ENCODE peak calls at places on chromosomes 3 and 15, in eight cellular contexts. N, F, D, H, L, Q, A and Z are unnamed samples. For H3K9me3, the result is how much of the 10 kb centered on the place peaks cover.

GRCh38 chr3:134794950-134795775 is at the start of gene EPHB1:
- DNase-seq in Q (peak), H (peak), A (peak), D (peak), F (peak), N (peak), L (peak), Z (peak)

GRCh38 chr3:151446002-151446340 is 14.9 kb downstream of the IGSF10 start:
- DNase-seq in A (no peak), D (no peak), F (no peak), L (no peak), H (no peak), N (no peak), Q (no peak), Z (no peak)

GRCh38 chr3:59386165-59386564 is 336.3 kb upstream of the CFAP20DC start:
- DNase-seq in N (no peak), L (no peak), H (no peak), Q (no peak), A (no peak), F (no peak), D (no peak), Z (no peak)

GRCh38 chr3:100226712-100227429 is 33.9 kb upstream of the TBC1D23 start:
- DNase-seq in L (no peak), A (no peak), H (no peak), D (no peak), Q (no peak), F (no peak), N (no peak), Z (no peak)

GRCh38 chr3:22971497-22971896 is 231.6 kb upstream of the UBE2E2 start:
- DNase-seq in H (no peak), A (no peak), N (no peak), Q (no peak), F (no peak), L (no peak), D (no peak), Z (no peak)

GRCh38 chr15:41992803-41993190 is 20.4 kb upstream of the EHD4 start:
- DNase-seq in L (no peak), N (no peak), F (no peak), Q (no peak), D (no peak), H (no peak), A (no peak), Z (no peak)

GRCh38 chr3:8990266-8991215 is 27.3 kb upstream of the RAD18 start:
- DNase-seq in N (peak), F (no peak), H (no peak), D (no peak), L (no peak), Q (no peak), A (no peak), Z (peak)

GRCh38 chr3:56125358-56126005 is 342.8 kb downstream of the ERC2 start:
- DNase-seq in L (peak), N (no peak), D (peak), F (no peak), H (peak), A (no peak), Q (no peak), Z (no peak)

GRCh38 chr15:61871926-61872522 is 188.2 kb downstream of the VPS13C start:
- DNase-seq in Q (no peak), A (no peak), N (no peak), H (no peak), D (peak), L (no peak), F (no peak), Z (no peak)

GRCh38 chr3:12751548-12751947 is 7.5 kb downstream of the TMEM40 start:
- DNase-seq in Q (no peak), D (peak), H (no peak), F (no peak), L (no peak), A (no peak), N (no peak), Z (no peak)

GRCh38 chr3:114886945-114887344 is 260.1 kb downstream of the ZBTB20 start:
- DNase-seq in F (no peak), Q (no peak), N (no peak), A (no peak), L (no peak), H (no peak), D (no peak), Z (no peak)

GRCh38 chr3:37417297-37418082 is 243.1 kb upstream of the LRRFIP2 start:
- DNase-seq in L (no peak), F (no peak), H (no peak), A (no peak), Q (no peak), N (no peak), D (no peak), Z (no peak)

GRCh38 chr3:177777699-177778098 is 580.4 kb upstream of the TBL1XR1 start:
- DNase-seq in H (no peak), N (peak), Q (peak), L (peak), F (peak), A (peak), D (peak), Z (peak)

GRCh38 chr3:12512534-12513101 is 28.3 kb downstream of the TSEN2 start:
- DNase-seq in L (no peak), H (no peak), F (no peak), Q (no peak), A (no peak), D (no peak), N (no peak), Z (no peak)

GRCh38 chr3:78244136-78244535 is 1204.2 kb downstream of the ROBO2 start:
- DNase-seq in L (no peak), N (no peak), Q (no peak), A (no peak), H (no peak), D (no peak), F (no peak), Z (no peak)

GRCh38 chr3:65019412-65020093 is 331.8 kb upstream of the ADAMTS9 start:
- DNase-seq in Q (no peak), N (no peak), L (no peak), D (no peak), F (no peak), H (no peak), A (no peak), Z (no peak)

GRCh38 chr3:188559069-188559410 is 405.1 kb downstream of the LPP start:
- DNase-seq in A (no peak), Q (no peak), L (no peak), D (no peak), N (no peak), F (no peak), H (no peak), Z (no peak)

GRCh38 chr15:57747206-57747605 is 40.7 kb downstream of the POLR2M start:
- DNase-seq in L (no peak), N (no peak), A (no peak), D (no peak), F (no peak), Q (peak), H (peak), Z (no peak)

GRCh38 chr3:149152420-149152819 is 23.0 kb downstream of the HPS3 start:
- DNase-seq in F (no peak), A (no peak), Q (no peak), D (no peak), N (no peak), H (no peak), L (no peak), Z (no peak)

GRCh38 chr3:127964053-127964452 is 49.0 kb downstream of the KBTBD12 start:
- DNase-seq in A (peak), F (no peak), H (no peak), L (no peak), D (peak), N (no peak), Q (no peak), Z (no peak)
- H3K9me3 ChIP-seq in A (under half), F (under half), H (under half), L (under half), D (under half), N (under half), Q (under half), Z (under half)

GRCh38 chr3:170532573-170532972 is 53.3 kb downstream of the SLC7A14 start:
- DNase-seq in H (no peak), L (no peak), F (no peak), Q (no peak), A (no peak), N (no peak), D (no peak), Z (no peak)
- TF ChIP-seq CTCF in H (no peak), L (no peak), F (no peak), Q (no peak), A (no peak), N (no peak), D (no peak), Z (no peak)

DNA sequence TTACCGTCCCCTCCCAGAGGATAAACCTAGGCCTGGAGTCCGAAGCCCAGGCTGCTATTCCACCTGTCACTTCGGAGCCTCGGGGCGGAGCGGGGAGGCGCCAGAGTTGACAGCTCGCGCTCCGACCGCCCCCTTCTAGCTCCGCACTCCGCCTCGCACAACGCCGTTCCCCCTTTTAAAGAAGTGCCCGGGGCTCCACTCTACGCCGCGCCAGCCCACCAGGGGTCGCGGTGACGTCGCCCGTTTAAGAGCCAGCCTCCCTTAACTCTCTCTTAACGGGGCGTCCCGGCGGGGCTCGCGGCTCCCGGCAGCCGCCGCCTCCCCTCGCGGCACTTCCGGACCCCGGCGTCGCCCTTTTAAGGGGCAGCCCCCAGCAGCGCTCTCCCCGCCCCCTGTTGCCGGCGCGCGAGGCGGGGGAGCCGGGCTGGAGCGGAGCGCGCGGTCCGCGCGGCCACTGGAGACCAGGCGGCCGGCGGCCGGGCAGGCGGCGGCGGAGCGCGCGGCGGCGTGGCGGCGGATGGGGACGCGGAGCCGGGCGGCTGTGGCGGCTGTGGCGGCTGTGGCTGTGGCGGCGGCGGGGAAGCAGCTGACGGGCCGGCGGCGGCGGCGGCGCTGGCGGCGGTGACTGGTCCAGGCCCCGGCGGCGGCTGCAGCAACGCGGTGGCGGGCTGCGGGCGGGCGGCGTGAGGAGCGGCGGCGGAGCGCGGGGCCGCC is at the start of gene INAFM2:
- DNase-seq in N (peak), Q (peak), L (peak), D (peak), F (peak), A (peak), H (peak), Z (peak)
- TF ChIP-seq POLR2A in N (peak), Q (no peak), L (no peak), D (peak), F (peak), A (no peak), H (no peak), Z (peak)

GRCh38 chr3:44771424-44772098 is 10.0 kb downstream of the KIF15 start:
- DNase-seq in D (no peak), L (no peak), H (no peak), F (no peak), Q (no peak), N (no peak), A (no peak), Z (no peak)

DNA sequence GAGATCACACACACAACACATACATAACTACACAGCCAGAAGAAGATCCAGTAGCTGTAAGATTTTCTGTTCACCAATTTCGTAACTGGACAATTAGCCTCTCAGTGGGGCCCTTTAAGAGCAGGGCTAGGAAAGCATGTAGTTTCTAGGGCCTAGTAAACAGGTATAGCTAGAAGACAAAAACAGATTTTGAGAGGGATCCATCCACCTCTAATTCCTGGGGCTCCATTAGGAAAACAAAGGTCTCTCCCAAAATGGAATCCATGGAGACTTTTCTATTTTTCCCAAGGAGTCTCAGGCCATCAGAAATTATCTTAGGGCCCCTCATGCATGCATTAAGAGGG is 10.5 kb downstream of the KIF15 start:
- DNase-seq in L (no peak), H (no peak), D (no peak), A (no peak), Q (no peak), N (no peak), F (no peak), Z (no peak)
- H3K9me3 ChIP-seq in L (under half), H (under half), D (under half), A (under half), Q (under half), N (under half), F (under half), Z (under half)